ENCODE peak calls at places on chromosomes 1 and 21, in five cellular contexts. One of them, this sample, is unnamed.

GRCh38 chr1:152313319-152313801 is 11.7 kb downstream of the FLG start:
- DNase-seq in GDM1: no peak
- DNase-seq in IMR-90: no peak
- DNase-seq in epithelial cell of esophagus: no peak
- DNase-seq in BJ: no peak
- DNase-seq in this sample: no peak

GRCh38 chr1:39361446-39361845 is 130.0 kb upstream of the BMP8A start:
- DNase-seq in epithelial cell of esophagus: no peak
- DNase-seq in IMR-90: no peak
- DNase-seq in GDM1: no peak
- DNase-seq in BJ: no peak
- DNase-seq in this sample: no peak

GRCh38 chr1:29736582-29737188 is 500.4 kb downstream of the PTPRU start:
- DNase-seq in BJ: no peak
- DNase-seq in IMR-90: peak
- DNase-seq in epithelial cell of esophagus: peak
- DNase-seq in GDM1: peak
- DNase-seq in this sample: no peak

GRCh38 chr1:2083666-2084065 is 33.5 kb downstream of the PRKCZ start:
- DNase-seq in IMR-90: no peak
- DNase-seq in BJ: no peak
- DNase-seq in epithelial cell of esophagus: no peak
- DNase-seq in GDM1: no peak
- DNase-seq in this sample: no peak

GRCh38 chr1:12591267-12591938 is 26.6 kb downstream of the DHRS3 start:
- DNase-seq in BJ: no peak
- DNase-seq in IMR-90: no peak
- DNase-seq in GDM1: no peak
- DNase-seq in epithelial cell of esophagus: no peak
- DNase-seq in this sample: no peak

GRCh38 chr1:111570781-111571181 is 48.8 kb upstream of the RAP1A start:
- DNase-seq in epithelial cell of esophagus: peak
- DNase-seq in IMR-90: peak
- DNase-seq in BJ: no peak
- DNase-seq in GDM1: peak
- DNase-seq in this sample: peak

GRCh38 chr1:7302873-7303272 is 468.2 kb upstream of the VAMP3 start:
- DNase-seq in epithelial cell of esophagus: no peak
- DNase-seq in GDM1: no peak
- DNase-seq in IMR-90: no peak
- DNase-seq in BJ: no peak
- DNase-seq in this sample: no peak

GRCh38 chr1:153953859-153954365 is 4.5 kb downstream of the CRTC2 start:
- DNase-seq in epithelial cell of esophagus: no peak
- DNase-seq in GDM1: no peak
- DNase-seq in BJ: no peak
- DNase-seq in IMR-90: no peak
- DNase-seq in this sample: no peak

GRCh38 chr1:100322436-100323211 is 29.7 kb upstream of the CDC14A start:
- DNase-seq in epithelial cell of esophagus: peak
- DNase-seq in IMR-90: peak
- DNase-seq in GDM1: no peak
- DNase-seq in BJ: peak
- DNase-seq in this sample: no peak

GRCh38 chr1:178020968-178021640 is 51.2 kb upstream of the SEC16B start:
- DNase-seq in epithelial cell of esophagus: peak
- DNase-seq in BJ: no peak
- DNase-seq in IMR-90: peak
- DNase-seq in GDM1: no peak
- DNase-seq in this sample: no peak

GRCh38 chr21:31593161-31593560 is 66.3 kb upstream of the SOD1 start:
- DNase-seq in GDM1: no peak
- DNase-seq in IMR-90: no peak
- DNase-seq in BJ: no peak
- DNase-seq in epithelial cell of esophagus: no peak
- DNase-seq in this sample: no peak

GRCh38 chr1:67230539-67230938 is 64.3 kb downstream of the IL23R start:
- DNase-seq in epithelial cell of esophagus: peak
- DNase-seq in IMR-90: no peak
- DNase-seq in GDM1: no peak
- DNase-seq in BJ: no peak
- DNase-seq in this sample: no peak

This sample was measured in CD14-positive monocyte.